ENCODE peak calls at places on chromosomes 7 and 10, in ten cellular contexts. One of them, this sample, is unnamed.

GRCh38 chr10:132841254-132841975 is 55.5 kb upstream of the NKX6-2 start:
- DNase-seq in stimulated activated CD8-positive, alpha-beta memory T cell treated with anti-CD3 and anti-CD28 coated beads, Interleukin-2, amount 100 ng/mL, for 48 hours: no peak
- DNase-seq in CD4-positive, alpha-beta memory T cell: no peak
- DNase-seq in type B pancreatic cell: peak
- DNase-seq in DMS53: no peak
- DNase-seq in Daoy: no peak
- DNase-seq in BJ: no peak
- DNase-seq in NCI-H2029: no peak
- DNase-seq in gastrocnemius medialis: no peak
- DNase-seq in stimulated activated CD4-positive, alpha-beta T cell treated with anti-CD3 and anti-CD28 coated beads, Interleukin-2, amount 100 ng/mL, for 4 hours: no peak
- DNase-seq in this sample: no peak

GRCh38 chr10:95096143-95096542 is 26.8 kb upstream of the CYP2C8 start:
- DNase-seq in DMS53: no peak
- DNase-seq in NCI-H2029: no peak
- DNase-seq in type B pancreatic cell: no peak
- DNase-seq in stimulated activated CD8-positive, alpha-beta memory T cell treated with anti-CD3 and anti-CD28 coated beads, Interleukin-2, amount 100 ng/mL, for 48 hours: no peak
- DNase-seq in CD4-positive, alpha-beta memory T cell: no peak
- DNase-seq in Daoy: no peak
- DNase-seq in stimulated activated CD4-positive, alpha-beta T cell treated with anti-CD3 and anti-CD28 coated beads, Interleukin-2, amount 100 ng/mL, for 4 hours: no peak
- DNase-seq in gastrocnemius medialis: no peak
- DNase-seq in BJ: no peak
- DNase-seq in this sample: no peak

GRCh38 chr10:87651801-87652200 is 7.9 kb upstream of the PAPSS2 start:
- DNase-seq in BJ: no peak
- DNase-seq in NCI-H2029: no peak
- DNase-seq in stimulated activated CD4-positive, alpha-beta T cell treated with anti-CD3 and anti-CD28 coated beads, Interleukin-2, amount 100 ng/mL, for 4 hours: no peak
- DNase-seq in stimulated activated CD8-positive, alpha-beta memory T cell treated with anti-CD3 and anti-CD28 coated beads, Interleukin-2, amount 100 ng/mL, for 48 hours: no peak
- DNase-seq in CD4-positive, alpha-beta memory T cell: no peak
- DNase-seq in gastrocnemius medialis: no peak
- DNase-seq in Daoy: no peak
- DNase-seq in type B pancreatic cell: no peak
- DNase-seq in DMS53: no peak
- DNase-seq in this sample: no peak

GRCh38 chr7:20787658-20788057 is 972 bp upstream of the SP8 start:
- DNase-seq in DMS53: peak
- DNase-seq in type B pancreatic cell: no peak
- DNase-seq in BJ: no peak
- DNase-seq in Daoy: peak
- DNase-seq in NCI-H2029: no peak
- DNase-seq in stimulated activated CD4-positive, alpha-beta T cell treated with anti-CD3 and anti-CD28 coated beads, Interleukin-2, amount 100 ng/mL, for 4 hours: no peak
- DNase-seq in stimulated activated CD8-positive, alpha-beta memory T cell treated with anti-CD3 and anti-CD28 coated beads, Interleukin-2, amount 100 ng/mL, for 48 hours: no peak
- DNase-seq in CD4-positive, alpha-beta memory T cell: no peak
- DNase-seq in gastrocnemius medialis: no peak
- DNase-seq in this sample: no peak

GRCh38 chr7:71785216-71785615 is 626.9 kb downstream of the CALN1 start:
- DNase-seq in stimulated activated CD8-positive, alpha-beta memory T cell treated with anti-CD3 and anti-CD28 coated beads, Interleukin-2, amount 100 ng/mL, for 48 hours: no peak
- DNase-seq in type B pancreatic cell: no peak
- DNase-seq in DMS53: no peak
- DNase-seq in BJ: no peak
- DNase-seq in CD4-positive, alpha-beta memory T cell: no peak
- DNase-seq in gastrocnemius medialis: no peak
- DNase-seq in Daoy: no peak
- DNase-seq in NCI-H2029: no peak
- DNase-seq in stimulated activated CD4-positive, alpha-beta T cell treated with anti-CD3 and anti-CD28 coated beads, Interleukin-2, amount 100 ng/mL, for 4 hours: no peak
- DNase-seq in this sample: no peak

GRCh38 chr7:149161241-149161848 is 14.1 kb downstream of the ZNF398 start:
- DNase-seq in CD4-positive, alpha-beta memory T cell: no peak
- DNase-seq in BJ: no peak
- DNase-seq in stimulated activated CD4-positive, alpha-beta T cell treated with anti-CD3 and anti-CD28 coated beads, Interleukin-2, amount 100 ng/mL, for 4 hours: no peak
- DNase-seq in stimulated activated CD8-positive, alpha-beta memory T cell treated with anti-CD3 and anti-CD28 coated beads, Interleukin-2, amount 100 ng/mL, for 48 hours: no peak
- DNase-seq in NCI-H2029: no peak
- DNase-seq in DMS53: no peak
- DNase-seq in gastrocnemius medialis: no peak
- DNase-seq in type B pancreatic cell: no peak
- DNase-seq in Daoy: peak
- DNase-seq in this sample: no peak

GRCh38 chr10:101124933-101125332 is 6.2 kb upstream of the TLX1 start:
- DNase-seq in DMS53: no peak
- DNase-seq in stimulated activated CD4-positive, alpha-beta T cell treated with anti-CD3 and anti-CD28 coated beads, Interleukin-2, amount 100 ng/mL, for 4 hours: no peak
- DNase-seq in stimulated activated CD8-positive, alpha-beta memory T cell treated with anti-CD3 and anti-CD28 coated beads, Interleukin-2, amount 100 ng/mL, for 48 hours: no peak
- DNase-seq in type B pancreatic cell: no peak
- DNase-seq in BJ: no peak
- DNase-seq in CD4-positive, alpha-beta memory T cell: no peak
- DNase-seq in NCI-H2029: no peak
- DNase-seq in Daoy: no peak
- DNase-seq in gastrocnemius medialis: no peak
- DNase-seq in this sample: no peak

GRCh38 chr10:22927661-22928403 is at the start of gene ARMC3:
- DNase-seq in gastrocnemius medialis: peak
- DNase-seq in Daoy: no peak
- DNase-seq in CD4-positive, alpha-beta memory T cell: peak
- DNase-seq in stimulated activated CD8-positive, alpha-beta memory T cell treated with anti-CD3 and anti-CD28 coated beads, Interleukin-2, amount 100 ng/mL, for 48 hours: peak
- DNase-seq in DMS53: peak
- DNase-seq in type B pancreatic cell: peak
- DNase-seq in BJ: no peak
- DNase-seq in stimulated activated CD4-positive, alpha-beta T cell treated with anti-CD3 and anti-CD28 coated beads, Interleukin-2, amount 100 ng/mL, for 4 hours: peak
- DNase-seq in NCI-H2029: peak
- DNase-seq in this sample: no peak

GRCh38 chr10:62047240-62047897 is 145.9 kb downstream of the ARID5B start:
- DNase-seq in type B pancreatic cell: no peak
- DNase-seq in CD4-positive, alpha-beta memory T cell: no peak
- DNase-seq in Daoy: no peak
- DNase-seq in DMS53: no peak
- DNase-seq in stimulated activated CD4-positive, alpha-beta T cell treated with anti-CD3 and anti-CD28 coated beads, Interleukin-2, amount 100 ng/mL, for 4 hours: no peak
- DNase-seq in stimulated activated CD8-positive, alpha-beta memory T cell treated with anti-CD3 and anti-CD28 coated beads, Interleukin-2, amount 100 ng/mL, for 48 hours: no peak
- DNase-seq in NCI-H2029: no peak
- DNase-seq in gastrocnemius medialis: no peak
- DNase-seq in BJ: no peak
- DNase-seq in this sample: no peak

GRCh38 chr10:69087600-69088470 is at the start of gene SRGN:
- DNase-seq in type B pancreatic cell: no peak
- DNase-seq in NCI-H2029: no peak
- DNase-seq in DMS53: no peak
- DNase-seq in Daoy: no peak
- DNase-seq in CD4-positive, alpha-beta memory T cell: peak
- DNase-seq in gastrocnemius medialis: peak
- DNase-seq in BJ: no peak
- DNase-seq in stimulated activated CD8-positive, alpha-beta memory T cell treated with anti-CD3 and anti-CD28 coated beads, Interleukin-2, amount 100 ng/mL, for 48 hours: peak
- DNase-seq in stimulated activated CD4-positive, alpha-beta T cell treated with anti-CD3 and anti-CD28 coated beads, Interleukin-2, amount 100 ng/mL, for 4 hours: peak
- DNase-seq in this sample: peak

GRCh38 chr7:150428671-150429451 is 21.6 kb upstream of the GIMAP8 start:
- DNase-seq in gastrocnemius medialis: no peak
- DNase-seq in stimulated activated CD8-positive, alpha-beta memory T cell treated with anti-CD3 and anti-CD28 coated beads, Interleukin-2, amount 100 ng/mL, for 48 hours: no peak
- DNase-seq in type B pancreatic cell: no peak
- DNase-seq in stimulated activated CD4-positive, alpha-beta T cell treated with anti-CD3 and anti-CD28 coated beads, Interleukin-2, amount 100 ng/mL, for 4 hours: no peak
- DNase-seq in NCI-H2029: peak
- DNase-seq in Daoy: peak
- DNase-seq in BJ: peak
- DNase-seq in DMS53: peak
- DNase-seq in CD4-positive, alpha-beta memory T cell: no peak
- DNase-seq in this sample: peak